ENCODE peak calls at places on chromosomes 5 and 9, in eight cellular contexts. J, V, E, G, I, O, Q and Z are unnamed samples.

GRCh38 chr5:126385509-126385908 is 37.7 kb upstream of the GRAMD2B start:
- DNase-seq in J (no peak), V (no peak), E (no peak), G (no peak), I (no peak), O (no peak), Q (no peak), Z (no peak)

GRCh38 chr9:130590305-130590704 is 10.9 kb downstream of the FUBP3 start:
- DNase-seq in J (no peak), V (no peak), E (no peak), G (no peak), I (no peak), O (peak; percentile 34), Q (no peak), Z (no peak)

GRCh38 chr5:10149911-10150310 is 99.8 kb downstream of the ATPSCKMT start:
- DNase-seq in J (no peak), V (no peak), E (no peak), G (no peak), I (no peak), O (no peak), Q (no peak), Z (no peak)

GRCh38 chr5:72390836-72391235 is 70.7 kb downstream of the PTCD2 start:
- DNase-seq in J (no peak), V (no peak), E (no peak), G (no peak), I (no peak), O (no peak), Q (no peak), Z (no peak)

GRCh38 chr5:71924980-71925379 is 182.3 kb upstream of the MAP1B start:
- DNase-seq in J (peak; percentile 69), V (no peak), E (peak; percentile 75), G (no peak), I (no peak), O (no peak), Q (no peak), Z (no peak)

GRCh38 chr9:14741369-14741768 is 18.8 kb upstream of the CER1 start:
- DNase-seq in J (no peak), V (no peak), E (no peak), G (no peak), I (no peak), O (no peak), Q (no peak), Z (no peak)

GRCh38 chr5:151577566-151577965 is 13.6 kb downstream of the FAT2 start:
- DNase-seq in J (no peak), V (no peak), E (no peak), G (no peak), I (no peak), O (no peak), Q (no peak), Z (no peak)

GRCh38 chr9:132769895-132770774 is 99.9 kb downstream of the GTF3C4 start:
- DNase-seq in J (peak; percentile 51), V (peak; percentile 65), E (peak; percentile 26), G (no peak), I (peak; percentile 80), O (peak; percentile 62), Q (peak; percentile 41), Z (peak; percentile 75)

GRCh38 chr9:121924700-121925099 is 168.4 kb downstream of the TTLL11 start:
- DNase-seq in J (no peak), V (no peak), E (no peak), G (no peak), I (no peak), O (no peak), Q (no peak), Z (peak; percentile 19)

GRCh38 chr5:178223828-178224335 is 8.7 kb downstream of the PHYKPL start:
- DNase-seq in J (no peak), V (no peak), E (no peak), G (no peak), I (no peak), O (no peak), Q (no peak), Z (no peak)

GRCh38 chr9:4985376-4986266 is 549 bp downstream of the JAK2 start:
- DNase-seq in J (peak; percentile 45), V (peak; percentile 34), E (peak; percentile 48), G (peak; percentile 27), I (peak; percentile 77), O (peak; percentile 37), Q (no peak), Z (peak; percentile 48)

GRCh38 chr5:64944868-64945267 is 176.1 kb downstream of the CWC27 start:
- DNase-seq in J (no peak), V (no peak), E (no peak), G (no peak), I (no peak), O (no peak), Q (no peak), Z (no peak)

GRCh38 chr9:35341585-35341984 is 148.3 kb upstream of the RUSC2 start:
- DNase-seq in J (peak; percentile 85), V (peak; percentile 43), E (no peak), G (peak; percentile 66), I (no peak), O (peak; percentile 85), Q (no peak), Z (peak; percentile 49)

GRCh38 chr5:15683332-15683731 is 183.4 kb downstream of the FBXL7 start:
- DNase-seq in J (peak; percentile 24), V (no peak), E (peak; percentile 12), G (no peak), I (peak; percentile 19), O (no peak), Q (no peak), Z (no peak)

GRCh38 chr9:68775003-68775730 is 70.1 kb downstream of the PIP5K1B start:
- DNase-seq in J (peak; percentile 41), V (no peak), E (no peak), G (no peak), I (no peak), O (no peak), Q (no peak), Z (no peak)

GRCh38 chr5:90475436-90475980 is 844 bp downstream of the POLR3G start:
- DNase-seq in J (no peak), V (no peak), E (no peak), G (no peak), I (peak; percentile 8), O (no peak), Q (no peak), Z (no peak)

GRCh38 chr9:15250013-15250412 is 57.0 kb downstream of the TTC39B start:
- DNase-seq in J (no peak), V (no peak), E (no peak), G (no peak), I (no peak), O (no peak), Q (no peak), Z (no peak)

GRCh38 chr9:70079364-70080103 is 35.9 kb downstream of the MAMDC2 start:
- DNase-seq in J (peak; percentile 53), V (peak; percentile 56), E (no peak), G (no peak), I (no peak), O (no peak), Q (no peak), Z (peak; percentile 86)

GRCh38 chr5:148805323-148806290 is 20.8 kb upstream of the ADRB2 start:
- DNase-seq in J (peak; percentile 64), V (no peak), E (no peak), G (peak; percentile 10), I (no peak), O (peak; percentile 63), Q (no peak), Z (peak; percentile 26)

GRCh38 chr5:149559712-149560111 is 8.5 kb upstream of the CSNK1A1 start:
- DNase-seq in J (peak; percentile 22), V (no peak), E (no peak), G (no peak), I (no peak), O (no peak), Q (no peak), Z (no peak)

GRCh38 chr9:137813651-137814415 is 63.7 kb upstream of the CACNA1B start:
- DNase-seq in J (no peak), V (no peak), E (no peak), G (no peak), I (no peak), O (no peak), Q (no peak), Z (no peak)

GRCh38 chr9:137813167-137813566 is 64.4 kb upstream of the CACNA1B start:
- DNase-seq in J (no peak), V (no peak), E (no peak), G (no peak), I (no peak), O (no peak), Q (no peak), Z (no peak)

GRCh38 chr9:137814436-137814835 is 63.1 kb upstream of the CACNA1B start:
- DNase-seq in J (no peak), V (no peak), E (no peak), G (no peak), I (no peak), O (no peak), Q (no peak), Z (no peak)

GRCh38 chr9:137811283-137811870 is 66.2 kb upstream of the CACNA1B start:
- DNase-seq in J (no peak), V (no peak), E (no peak), G (no peak), I (no peak), O (no peak), Q (no peak), Z (no peak)

DNA sequence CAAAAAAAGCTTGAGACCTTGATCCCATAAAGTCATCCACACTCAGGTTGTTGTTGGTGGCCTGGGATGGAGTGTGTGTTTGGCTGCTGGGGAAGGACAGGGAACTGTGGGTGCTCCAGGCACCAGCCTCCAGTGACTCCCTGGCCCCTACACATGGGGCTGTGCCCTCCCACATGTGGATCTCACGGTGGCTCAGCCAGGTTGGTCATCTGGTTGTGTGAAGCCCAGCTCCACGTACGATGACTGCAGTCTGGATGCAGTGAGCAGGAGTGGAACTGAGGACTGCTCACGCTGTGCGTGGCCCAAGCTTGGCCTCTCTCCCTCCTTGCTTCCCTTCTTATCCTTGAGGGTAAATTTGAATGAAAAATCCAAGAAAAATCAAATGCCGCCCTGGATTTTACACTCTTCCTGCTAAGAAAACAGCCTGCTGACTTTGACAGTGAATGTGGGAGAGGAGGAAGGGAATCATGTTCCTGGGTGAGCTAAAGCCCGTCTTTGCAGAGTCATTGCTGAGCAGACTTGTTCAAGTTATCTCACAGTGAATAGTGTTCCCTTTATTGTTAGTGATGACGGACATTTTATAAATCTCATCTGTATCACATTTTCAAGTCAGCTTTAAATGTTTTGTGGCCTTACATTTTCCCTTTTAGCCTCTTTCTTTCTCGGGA is 65.1 kb upstream of the CACNA1B start:
- DNase-seq in J (no peak), V (no peak), E (no peak), G (no peak), I (no peak), O (no peak), Q (no peak), Z (no peak)
- TF ChIP-seq POLR2A in J (no peak), V (no peak), E (no peak), G (no peak), I (no peak), O (no peak), Q (no peak), Z (no peak)

GRCh38 chr9:73154271-73154670 is 2.6 kb downstream of the ANXA1 start:
- DNase-seq in J (no peak), V (no peak), E (no peak), G (no peak), I (no peak), O (no peak), Q (no peak), Z (no peak)
- H3K4me3 ChIP-seq in J (no peak overlapping the region), V (peak overlapping the region; percentile 39), E (peak overlapping the region; percentile 62), G (peak overlapping the region; percentile 55), I (peak overlapping the region; percentile 17), O (peak overlapping the region; percentile 56), Q (peak overlapping the region; percentile 65), Z (no peak overlapping the region)

GRCh38 chr5:17882760-17883488 is 248.7 kb downstream of the TAF11L14 start:
- DNase-seq in J (no peak), V (no peak), E (peak; percentile 38), G (no peak), I (no peak), O (no peak), Q (no peak), Z (no peak)
- TF ChIP-seq CTCF in J (no peak), V (no peak), E (no peak), G (no peak), I (no peak), O (no peak), Q (no peak), Z (no peak)

GRCh38 chr5:143182901-143183820 is 220.3 kb downstream of the NR3C1 start:
- DNase-seq in J (peak; percentile 48), V (no peak), E (peak; percentile 23), G (peak; percentile 25), I (peak; percentile 13), O (peak; percentile 56), Q (no peak), Z (peak; percentile 18)
- TF ChIP-seq POLR2A in J (no peak), V (no peak), E (no peak), G (no peak), I (no peak), O (no peak), Q (no peak), Z (no peak)